ENCODE peak calls at places on chromosomes 7 and 10, in eight cellular contexts. N is choroid plexus epithelial cell, L is heart left ventricle, V is stomach, R is psoas muscle, S is upper lobe of left lung, I is right lobe of liver, Z is breast epithelium. W is an unnamed sample.

GRCh38 chr10:110524864-110525242 is 27.1 kb downstream of the DUSP5 start:
- DNase-seq in L (no peak), N (peak), Z (no peak), V (no peak), S (no peak), I (no peak), R (no peak), W (peak)

GRCh38 chr7:7489546-7489945 is 46.1 kb downstream of the COL28A1 start:
- DNase-seq in Z (peak), S (no peak), N (no peak), V (no peak), I (peak), R (no peak), L (no peak), W (no peak)

GRCh38 chr7:1460757-1461639 is 1.7 kb upstream of the MICALL2 start:
- DNase-seq in S (peak), V (peak), I (peak), Z (peak), R (peak), N (peak), L (peak), W (peak)

GRCh38 chr10:24306507-24306875 is 97.6 kb downstream of the KIAA1217 start:
- DNase-seq in S (no peak), Z (no peak), L (no peak), R (peak), I (no peak), N (peak), V (no peak), W (no peak)

GRCh38 chr10:89129850-89130396 is 77.2 kb downstream of the CH25H start:
- DNase-seq in S (peak), N (peak), V (no peak), Z (peak), R (no peak), I (peak), L (peak), W (peak)

GRCh38 chr7:24917510-24918239 is 62.3 kb downstream of the OSBPL3 start:
- DNase-seq in S (no peak), V (no peak), Z (no peak), R (no peak), I (no peak), N (peak), L (no peak), W (peak)

GRCh38 chr10:100481462-100482081 is 18.8 kb downstream of the WNT8B start:
- DNase-seq in S (peak), R (peak), V (peak), N (peak), L (peak), I (peak), Z (peak), W (peak)

GRCh38 chr7:140084972-140085371 is 22.2 kb upstream of the PARP12 start:
- DNase-seq in Z (no peak), S (peak), I (no peak), R (no peak), V (no peak), L (no peak), N (no peak), W (no peak)

GRCh38 chr10:21208666-21209316 is 311.7 kb upstream of the NEBL start:
- DNase-seq in V (no peak), R (no peak), N (peak), Z (no peak), L (no peak), S (no peak), I (no peak), W (no peak)

GRCh38 chr7:139691253-139691781 is 86.5 kb downstream of the HIPK2 start:
- DNase-seq in S (no peak), Z (peak), L (peak), N (peak), R (peak), I (peak), V (peak), W (peak)

GRCh38 chr10:49139000-49139865 is 5.4 kb upstream of the FAM170B start:
- DNase-seq in L (peak), S (no peak), Z (no peak), N (peak), I (no peak), V (no peak), R (no peak), W (peak)

GRCh38 chr10:784377-784758 is 94.9 kb upstream of the DIP2C start:
- DNase-seq in V (peak), R (peak), S (peak), L (peak), Z (peak), N (no peak), I (no peak), W (no peak)

GRCh38 chr7:129279757-129280156 is 54.9 kb downstream of the AHCYL2 start:
- DNase-seq in S (no peak), R (no peak), N (no peak), V (no peak), L (no peak), Z (no peak), I (no peak), W (no peak)

GRCh38 chr10:129717816-129718547 is 246.1 kb downstream of the EBF3 start:
- DNase-seq in S (no peak), I (no peak), V (no peak), L (no peak), N (no peak), Z (no peak), R (no peak), W (no peak)

GRCh38 chr7:157993406-157994105 is 594.1 kb downstream of the PTPRN2 start:
- DNase-seq in R (no peak), S (no peak), Z (no peak), L (no peak), I (no peak), N (no peak), V (no peak), W (no peak)

GRCh38 chr7:157996359-157997079 is 591.1 kb downstream of the PTPRN2 start:
- DNase-seq in I (no peak), L (no peak), V (no peak), Z (no peak), R (no peak), N (no peak), S (no peak), W (no peak)

GRCh38 chr7:157995815-157996214 is 591.8 kb downstream of the PTPRN2 start:
- DNase-seq in R (no peak), L (no peak), I (no peak), S (no peak), N (no peak), V (no peak), Z (no peak), W (no peak)

GRCh38 chr7:157992511-157993160 is 595.0 kb downstream of the PTPRN2 start:
- DNase-seq in N (no peak), V (no peak), Z (no peak), L (no peak), R (no peak), S (no peak), I (no peak), W (no peak)

DNA sequence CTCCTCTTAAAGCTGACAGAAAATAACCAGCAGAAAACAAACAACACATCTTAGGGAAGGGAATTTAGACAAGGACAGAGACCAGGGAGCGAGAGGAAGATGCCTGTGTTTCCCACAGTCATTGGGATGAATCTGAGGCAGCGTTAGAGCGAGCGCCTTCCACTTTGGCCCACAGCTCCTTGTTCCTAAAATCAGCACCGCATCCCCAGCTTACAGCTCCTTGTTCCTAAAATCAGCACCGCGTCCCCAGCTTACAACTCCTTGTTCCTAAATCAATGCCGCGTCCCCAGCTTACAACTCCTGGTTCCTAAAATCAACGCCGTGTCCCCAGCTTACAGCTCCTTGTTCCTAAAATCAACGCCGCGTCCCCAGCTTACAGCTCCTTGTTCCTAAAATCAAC is 593.3 kb downstream of the PTPRN2 start:
- DNase-seq in V (no peak), Z (no peak), R (no peak), I (no peak), N (no peak), L (no peak), S (no peak), W (no peak)
- H3K4me3 ChIP-seq in V (no peak), Z (no peak), R (no peak), I (no peak), N (no peak), L (no peak), S (no peak), W (no peak)

DNA sequence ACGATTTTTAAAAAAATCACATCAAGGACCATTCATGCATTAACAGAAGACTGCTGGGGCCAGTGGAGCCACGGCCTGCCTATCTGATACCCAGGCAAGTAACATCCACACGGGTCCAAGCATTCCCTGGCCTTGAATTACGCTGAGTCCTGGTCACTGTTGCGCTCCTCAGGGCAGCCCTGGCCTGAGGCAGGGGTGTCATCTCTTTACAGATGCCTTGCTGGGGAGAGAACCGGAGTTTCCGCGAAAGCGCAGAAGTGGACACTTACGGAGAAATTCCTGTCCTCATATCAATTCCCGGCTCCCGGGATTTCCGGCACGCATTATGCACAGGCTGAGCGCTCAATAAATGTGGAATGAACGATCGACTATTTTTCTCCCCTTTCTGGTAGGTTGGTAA is 1.4 kb downstream of the CARD11 start:
- DNase-seq in Z (no peak), L (no peak), N (no peak), R (no peak), S (no peak), I (no peak), V (no peak), W (no peak)
- H3K4me3 ChIP-seq in Z (no peak), L (no peak), N (no peak), R (no peak), S (peak), I (no peak), V (no peak), W (no peak)

DNA sequence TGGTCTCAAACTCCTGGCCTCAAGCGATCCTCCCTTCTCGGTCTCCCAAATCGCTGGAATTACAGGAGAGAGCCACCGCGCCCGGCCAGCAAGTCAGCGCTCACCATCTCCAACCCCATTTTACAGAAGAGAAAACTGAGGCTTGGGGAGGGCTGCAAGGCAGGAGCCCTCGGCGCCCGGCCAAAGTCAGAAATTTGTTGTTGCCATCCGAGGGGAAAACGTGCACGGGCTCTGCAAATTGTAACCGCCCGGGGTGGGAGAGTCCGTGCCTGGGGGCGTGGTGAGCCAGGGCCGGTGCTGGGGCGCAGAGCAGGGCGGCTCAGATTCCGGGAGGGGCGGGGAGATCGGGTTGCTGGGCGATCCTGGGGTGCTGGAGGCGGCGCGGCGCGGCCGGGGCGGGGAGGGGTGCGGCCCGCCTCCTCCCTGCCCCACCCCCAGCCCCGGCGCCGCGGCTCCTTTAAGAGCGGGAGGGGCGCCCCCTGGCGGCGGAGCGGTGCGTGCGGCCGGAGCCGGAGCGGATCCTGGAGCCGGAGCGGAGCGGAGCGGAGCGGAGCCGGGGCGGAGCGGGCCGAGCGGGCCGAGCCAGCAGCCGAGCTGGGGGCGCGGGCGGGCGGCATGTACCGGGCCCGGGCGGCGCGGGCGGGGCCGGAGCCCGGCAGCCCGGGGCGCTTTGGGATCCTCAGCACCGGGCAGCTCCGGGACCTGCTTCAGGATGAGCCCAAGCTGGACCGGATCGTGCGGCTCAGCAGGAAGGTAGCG is at the start of gene VPS37D:
- DNase-seq in N (peak), L (peak), I (peak), V (peak), S (peak), R (peak), Z (peak), W (peak)
- H3K4me3 ChIP-seq in N (peak), L (peak), I (peak), V (peak), S (peak), R (peak), Z (peak), W (peak)

GRCh38 chr10:35140126-35140525 is 13.5 kb downstream of the CREM start:
- DNase-seq in Z (no peak), R (no peak), V (no peak), S (no peak), I (no peak), N (no peak), L (no peak), W (no peak)

GRCh38 chr10:35133586-35133985 is 6.9 kb downstream of the CREM start:
- DNase-seq in V (no peak), I (no peak), S (no peak), N (no peak), Z (no peak), R (no peak), L (no peak), W (no peak)

GRCh38 chr10:35132727-35133126 is 6.1 kb downstream of the CREM start:
- DNase-seq in N (no peak), Z (no peak), S (no peak), R (no peak), L (no peak), V (no peak), I (no peak), W (no peak)

GRCh38 chr10:35136263-35136815 is 9.7 kb downstream of the CREM start:
- DNase-seq in N (no peak), S (no peak), R (no peak), L (no peak), I (no peak), V (no peak), Z (no peak), W (no peak)

DNA sequence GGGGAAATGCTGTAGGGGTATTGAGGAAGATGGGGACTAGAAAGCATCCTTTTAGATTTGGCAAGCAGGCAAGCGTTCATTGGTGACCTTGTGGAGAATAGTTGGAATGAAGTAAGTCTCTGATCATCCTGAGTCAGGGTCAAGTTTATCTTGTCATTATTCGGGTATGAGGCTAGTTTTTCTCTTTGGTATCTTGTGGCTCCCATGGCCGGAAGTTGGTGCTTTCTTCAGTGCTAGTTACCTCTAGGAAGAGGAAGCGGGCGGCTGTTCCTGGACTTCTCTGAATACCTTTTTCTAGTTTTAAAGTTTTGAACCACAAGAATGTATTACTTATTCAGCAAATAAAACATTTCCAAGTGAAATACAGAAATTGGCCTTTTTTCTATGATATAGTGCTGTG is 9.2 kb downstream of the CREM start:
- DNase-seq in R (no peak), S (peak), V (peak), N (peak), Z (no peak), I (no peak), L (no peak), W (no peak)
- H3K4me3 ChIP-seq in R (no peak), S (no peak), V (no peak), N (no peak), Z (no peak), I (no peak), L (no peak), W (no peak)

GRCh38 chr7:148914208-148914777 is 30.2 kb upstream of the EZH2 start:
- DNase-seq in Z (no peak), L (no peak), V (no peak), S (no peak), N (peak), R (no peak), I (no peak), W (peak)

GRCh38 chr7:148915211-148915610 is 31.1 kb upstream of the EZH2 start:
- DNase-seq in V (no peak), Z (no peak), R (no peak), I (no peak), S (no peak), N (no peak), L (no peak), W (no peak)

GRCh38 chr7:148912151-148912550 is 28.1 kb upstream of the EZH2 start:
- DNase-seq in N (no peak), R (no peak), Z (no peak), I (no peak), V (no peak), L (no peak), S (no peak), W (no peak)

GRCh38 chr7:148911626-148912025 is 27.5 kb upstream of the EZH2 start:
- DNase-seq in Z (no peak), S (no peak), R (no peak), L (no peak), V (no peak), N (no peak), I (no peak), W (no peak)

GRCh38 chr7:148912758-148913541 is 28.9 kb upstream of the EZH2 start:
- DNase-seq in S (no peak), I (no peak), V (no peak), N (no peak), Z (no peak), L (no peak), R (no peak), W (no peak)
- H3K4me3 ChIP-seq in S (no peak), I (no peak), V (no peak), N (no peak), Z (no peak), L (no peak), R (no peak), W (no peak)

W was measured in fibroblast of mammary gland.